ENCODE peak calls at places on chromosomes 2 and 18, in five cellular contexts. V, F, A, U and B are unnamed samples.

GRCh38 chr18:54926593-54927297 is 32.5 kb downstream of the CCDC68 start:
- DNase-seq in U (no peak), V (no peak), A (no peak), F (peak), B (peak)

GRCh38 chr2:26530696-26531095 is 52.8 kb upstream of the OTOF start:
- DNase-seq in V (peak), U (peak), A (no peak), F (peak), B (peak)

GRCh38 chr2:204452464-204453023 is 92.7 kb upstream of the PARD3B start:
- DNase-seq in F (peak), A (no peak), V (peak), U (peak), B (peak)

GRCh38 chr2:68732533-68732932 is 2.1 kb upstream of the ARHGAP25 start:
- DNase-seq in F (no peak), U (no peak), A (no peak), V (no peak), B (no peak)

GRCh38 chr2:64406407-64406774 is 47.6 kb upstream of the LGALSL start:
- DNase-seq in U (no peak), A (no peak), V (no peak), F (no peak), B (no peak)

GRCh38 chr2:229261599-229261998 is 9.5 kb downstream of the PID1 start:
- DNase-seq in A (no peak), U (no peak), V (no peak), F (no peak), B (no peak)

GRCh38 chr2:134142341-134142738 is 111.5 kb upstream of the MGAT5 start:
- DNase-seq in V (no peak), A (no peak), F (no peak), U (no peak), B (peak)

GRCh38 chr2:98727369-98727749 is 3.6 kb downstream of the MGAT4A start:
- DNase-seq in F (no peak), A (no peak), V (no peak), U (no peak), B (no peak)

GRCh38 chr18:23716966-23717365 is 27.7 kb downstream of the LAMA3 start:
- DNase-seq in U (no peak), A (no peak), F (no peak), V (no peak), B (no peak)

GRCh38 chr2:102735431-102736130 is 26.2 kb upstream of the TMEM182 start:
- DNase-seq in F (peak), V (no peak), U (no peak), A (no peak), B (peak)

GRCh38 chr2:48420512-48421197 is 109.3 kb upstream of the STON1 start:
- DNase-seq in V (peak), F (peak), U (peak), A (peak), B (peak)

GRCh38 chr2:207767461-207768167 is 2.1 kb downstream of the FZD5 start:
- DNase-seq in V (peak), U (peak), F (peak), A (no peak), B (peak)
- H3K4me3 ChIP-seq in V (peak), U (peak), F (peak), A (peak), B (no peak)

DNA sequence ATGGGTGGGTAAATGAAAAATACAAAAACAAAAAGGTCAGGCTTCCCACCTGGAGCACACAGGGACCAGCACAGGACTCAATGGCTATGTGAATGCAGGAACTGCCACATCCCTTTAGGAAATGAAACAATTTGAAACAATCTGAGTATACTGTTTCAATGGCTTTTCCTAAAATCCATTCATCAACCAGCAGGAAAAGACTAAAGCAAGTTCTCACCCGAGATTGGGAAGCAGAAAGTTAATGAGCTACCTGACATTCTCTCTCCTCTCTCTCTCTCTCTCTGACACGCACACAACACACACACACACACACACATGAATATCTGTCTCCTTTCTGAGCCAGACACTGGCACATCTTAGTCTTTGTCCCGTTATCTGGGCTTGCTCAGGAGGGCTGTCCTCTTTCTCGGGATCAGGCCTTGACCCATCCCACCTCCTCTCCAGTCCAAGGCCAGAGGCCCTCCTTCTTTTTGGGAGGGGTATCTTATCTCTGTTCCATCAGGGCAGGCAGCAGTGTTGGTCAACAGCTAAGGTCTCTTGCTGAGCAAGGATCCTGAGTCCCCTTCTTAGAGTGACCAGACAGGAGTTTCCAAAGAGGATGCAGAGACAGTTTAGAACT is 11.6 kb upstream of the LRRFIP1 start:
- DNase-seq in U (no peak), V (no peak), A (no peak), F (no peak), B (no peak)
- H3K4me3 ChIP-seq in U (no peak), V (no peak), A (no peak), F (no peak), B (no peak)

GRCh38 chr18:75130591-75131274 is 78.2 kb downstream of the PTGR3 start:
- DNase-seq in U (peak), F (peak), A (no peak), V (no peak), B (peak)

GRCh38 chr18:75132471-75132870 is 76.5 kb downstream of the PTGR3 start:
- DNase-seq in V (no peak), F (no peak), A (no peak), U (peak), B (no peak)

GRCh38 chr18:75132068-75132467 is 76.9 kb downstream of the PTGR3 start:
- DNase-seq in U (no peak), F (no peak), V (no peak), A (no peak), B (no peak)

GRCh38 chr18:75132931-75133525 is 75.9 kb downstream of the PTGR3 start:
- DNase-seq in A (no peak), V (no peak), U (peak), F (no peak), B (no peak)

GRCh38 chr18:75131455-75132000 is 77.4 kb downstream of the PTGR3 start:
- DNase-seq in V (no peak), U (peak), F (no peak), A (no peak), B (no peak)
- H3K4me3 ChIP-seq in V (no peak), U (peak), F (no peak), A (no peak), B (no peak)

GRCh38 chr2:160471950-160472349 is 21.7 kb downstream of the RBMS1 start:
- DNase-seq in U (no peak), F (peak), A (no peak), V (no peak), B (peak)

GRCh38 chr2:160474319-160474645 is 19.3 kb downstream of the RBMS1 start:
- DNase-seq in F (peak), A (no peak), U (no peak), V (no peak), B (no peak)

GRCh38 chr2:160473508-160474318 is 19.9 kb downstream of the RBMS1 start:
- DNase-seq in U (no peak), V (no peak), A (no peak), F (peak), B (no peak)

GRCh38 chr2:160474891-160475795 is 18.5 kb downstream of the RBMS1 start:
- DNase-seq in V (no peak), F (peak), A (no peak), U (peak), B (no peak)

DNA sequence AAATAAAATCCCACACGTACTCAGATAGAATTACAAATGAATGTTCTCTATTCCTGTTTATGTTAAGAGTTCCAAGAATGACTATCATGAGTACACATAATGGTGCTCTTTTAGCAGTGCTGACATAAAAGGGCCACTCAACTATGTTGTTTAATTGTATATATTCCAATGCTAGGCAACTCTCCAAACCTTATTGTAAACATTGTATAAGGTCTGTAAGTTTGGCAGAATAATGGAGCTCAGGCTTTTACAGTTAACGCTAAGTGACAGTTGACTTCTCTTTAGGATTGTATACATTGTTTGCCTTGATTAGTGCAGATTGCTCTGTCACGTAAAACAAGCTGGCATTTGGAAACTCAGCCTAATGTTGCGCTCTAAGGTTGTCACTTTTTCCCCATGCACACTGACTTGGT is 20.8 kb downstream of the RBMS1 start:
- DNase-seq in U (no peak), V (no peak), F (peak), A (no peak), B (peak)
- H3K4me3 ChIP-seq in U (no peak), V (no peak), F (no peak), A (no peak), B (no peak)

DNA sequence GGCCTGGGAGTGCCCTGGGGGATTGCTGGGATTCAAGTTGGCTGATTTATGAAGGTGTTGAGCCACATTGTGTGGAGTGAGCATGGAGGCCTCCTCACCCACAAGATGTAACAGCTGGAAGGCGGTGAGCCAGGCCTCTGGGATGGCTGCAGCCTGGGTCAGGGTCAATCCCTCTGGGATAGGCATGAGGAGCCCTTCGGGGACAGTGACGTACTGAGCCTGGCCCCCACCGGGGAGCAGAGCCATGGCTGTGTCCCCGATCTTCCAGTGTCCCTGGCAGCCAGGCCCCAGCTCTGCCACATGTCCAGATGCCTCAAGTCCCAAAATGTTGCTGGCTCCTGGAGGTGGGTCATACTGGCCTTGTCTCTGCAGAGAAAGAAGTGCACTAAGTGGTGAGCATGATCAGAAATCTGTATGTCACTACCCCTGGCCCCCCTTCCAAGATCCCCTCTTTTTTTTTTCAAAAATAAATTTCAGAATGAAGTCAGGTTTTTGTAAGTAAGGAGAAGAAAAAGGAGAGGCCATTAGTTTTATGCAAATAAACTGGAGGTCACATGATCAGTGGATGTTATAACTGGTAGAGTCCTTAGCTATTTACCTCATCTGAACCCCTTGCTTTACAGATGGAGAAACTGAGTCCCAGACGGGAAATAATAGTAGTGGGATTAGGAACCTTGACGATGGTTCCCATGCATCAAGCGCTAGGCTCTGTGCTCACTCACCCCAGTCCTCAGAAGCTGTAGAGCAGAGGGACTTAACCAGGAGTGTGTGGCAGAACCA is 1.7 kb downstream of the TP53I3 start:
- DNase-seq in U (no peak), F (no peak), V (no peak), A (no peak), B (no peak)
- H3K4me3 ChIP-seq in U (peak), F (peak), V (peak), A (no peak), B (peak)

GRCh38 chr2:61970807-61971556 is 65.5 kb downstream of the COMMD1 start:
- DNase-seq in V (no peak), F (no peak), A (no peak), U (no peak), B (no peak)
- H3K4me3 ChIP-seq in V (no peak), F (no peak), A (no peak), U (no peak), B (no peak)